ENCODE peak calls at places on chromosome 16, in seven cellular contexts. C, N, M, L, J, K and U are unnamed samples.

GRCh38 chr16:72884037-72884436 is 163.9 kb downstream of the ZFHX3 start:
- DNase-seq in C (no peak), N (no peak), M (peak), L (no peak), J (peak), K (no peak), U (no peak)

GRCh38 chr16:52499061-52499460 is 47.9 kb downstream of the TOX3 start:
- DNase-seq in C (no peak), N (no peak), M (no peak), L (no peak), J (no peak), K (no peak), U (no peak)

GRCh38 chr16:8958344-8958808 is 5.3 kb downstream of the USP7 start:
- DNase-seq in C (no peak), N (no peak), M (peak), L (no peak), J (peak), K (no peak), U (peak)

GRCh38 chr16:72969812-72970211 is 78.1 kb downstream of the ZFHX3 start:
- DNase-seq in C (no peak), N (no peak), M (no peak), L (no peak), J (no peak), K (no peak), U (no peak)

GRCh38 chr16:11743308-11744074 is 834 bp upstream of the TXNDC11 start:
- DNase-seq in C (peak), N (peak), M (peak), L (no peak), J (peak), K (no peak), U (no peak)

GRCh38 chr16:67186550-67186950 is 2.8 kb upstream of the MATCAP1 start:
- DNase-seq in C (peak), N (no peak), M (no peak), L (no peak), J (no peak), K (no peak), U (peak)

GRCh38 chr16:13781579-13782338 is 138.2 kb upstream of the ERCC4 start:
- DNase-seq in C (no peak), N (no peak), M (no peak), L (no peak), J (no peak), K (no peak), U (no peak)

GRCh38 chr16:27106305-27106704 is 39.6 kb downstream of the C16orf82 start:
- DNase-seq in C (no peak), N (no peak), M (no peak), L (no peak), J (no peak), K (no peak), U (no peak)

GRCh38 chr16:67283039-67283825 is 3.9 kb downstream of the PLEKHG4 start:
- DNase-seq in C (no peak), N (no peak), M (peak), L (no peak), J (peak), K (no peak), U (no peak)

GRCh38 chr16:19844945-19845641 is 39.6 kb downstream of the GPRC5B start:
- DNase-seq in C (no peak), N (peak), M (peak), L (no peak), J (peak), K (no peak), U (peak)

GRCh38 chr16:81521141-81521626 is 76.6 kb downstream of the CMIP start:
- DNase-seq in C (no peak), N (no peak), M (no peak), L (no peak), J (no peak), K (no peak), U (no peak)

GRCh38 chr16:80611171-80611929 is 70.6 kb downstream of the DYNLRB2 start:
- DNase-seq in C (no peak), N (no peak), M (no peak), L (peak), J (no peak), K (no peak), U (no peak)

GRCh38 chr16:69131749-69132423 is 502 bp downstream of the CHTF8 start:
- DNase-seq in C (peak), N (peak), M (peak), L (peak), J (peak), K (peak), U (peak)

GRCh38 chr16:81174644-81175324 is 63.7 kb upstream of the BCO1 start:
- DNase-seq in C (peak), N (peak), M (no peak), L (no peak), J (no peak), K (no peak), U (no peak)